ENCODE peak calls at places on chromosome 10, in ten cellular contexts. Y, X, Z, M, P, H, W, U, D and S are unnamed samples.
A peak's percentile ranks its signal among the peaks of the same experiment; 100 is the strongest.

GRCh38 chr10:132932461-132933307 is 9.7 kb downstream of the CFAP46 start:
- DNase-seq in W (no peak), D (no peak), H (no peak), Z (no peak), M (no peak), P (no peak), Y (no peak), X (no peak), U (no peak), S (no peak)

GRCh38 chr10:103584216-103585010 is 90.9 kb downstream of the NEURL1 start:
- DNase-seq in Y (no peak), X (peak; percentile 72), W (peak; percentile 88), H (peak; percentile 45), P (no peak), M (no peak), Z (no peak), U (no peak), D (no peak), S (no peak)

GRCh38 chr10:102720775-102721301 is 6.4 kb downstream of the SFXN2 start:
- DNase-seq in W (no peak), U (no peak), Z (no peak), H (no peak), M (no peak), X (no peak), Y (no peak), D (no peak), P (no peak), S (no peak)

GRCh38 chr10:9762966-9763656 is 1254.6 kb upstream of the CELF2 start:
- DNase-seq in Z (no peak), U (peak; percentile 37), W (no peak), M (no peak), H (no peak), P (peak; percentile 91), X (no peak), Y (no peak), D (no peak), S (no peak)

GRCh38 chr10:12193193-12193592 is 2.5 kb downstream of the NUDT5 start:
- DNase-seq in X (no peak), W (no peak), U (peak; percentile 57), Z (no peak), D (no peak), Y (no peak), P (no peak), M (no peak), H (no peak), S (no peak)

GRCh38 chr10:3835770-3836169 is 50.8 kb upstream of the KLF6 start:
- DNase-seq in P (no peak), W (no peak), D (no peak), Y (no peak), M (no peak), Z (no peak), X (no peak), H (no peak), U (no peak), S (no peak)

GRCh38 chr10:4181690-4182089 is 396.7 kb upstream of the KLF6 start:
- DNase-seq in H (no peak), Y (no peak), P (no peak), U (no peak), D (no peak), X (no peak), M (no peak), W (no peak), Z (no peak), S (no peak)

GRCh38 chr10:116811691-116812090 is 37.6 kb upstream of the ENO4 start:
- DNase-seq in X (no peak), Y (no peak), Z (no peak), U (no peak), P (no peak), D (no peak), H (no peak), M (no peak), W (no peak), S (no peak)

GRCh38 chr10:123807444-123808035 is 84.1 kb downstream of the CPXM2 start:
- DNase-seq in U (no peak), M (no peak), X (no peak), Y (no peak), H (no peak), D (no peak), Z (no peak), P (no peak), W (no peak), S (no peak)

GRCh38 chr10:69413221-69413865 is 3.4 kb downstream of the TACR2 start:
- DNase-seq in U (no peak), W (no peak), D (peak; percentile 45), Y (no peak), H (no peak), M (peak; percentile 29), Z (no peak), P (peak; percentile 71), X (peak; percentile 72), S (peak; percentile 58)

GRCh38 chr10:99526861-99527504 is 5.8 kb upstream of the NKX2-3 start:
- DNase-seq in P (no peak), W (no peak), X (no peak), Y (no peak), D (no peak), Z (no peak), M (no peak), U (no peak), H (no peak), S (no peak)

GRCh38 chr10:4459531-4459930 is 366.5 kb upstream of the AKR1E2 start:
- DNase-seq in H (no peak), U (no peak), P (peak; percentile 91), W (no peak), Y (no peak), X (no peak), Z (no peak), M (no peak), D (no peak), S (no peak)

GRCh38 chr10:42953684-42954674 is 122.9 kb upstream of the RET start:
- DNase-seq in X (no peak), Z (no peak), U (no peak), H (no peak), Y (no peak), M (no peak), W (peak; percentile 55), P (no peak), D (no peak), S (no peak)

GRCh38 chr10:120188950-120189349 is 268.1 kb upstream of the PLPP4 start:
- DNase-seq in M (no peak), Z (no peak), U (no peak), Y (no peak), D (no peak), X (no peak), W (no peak), H (no peak), P (no peak), S (no peak)

GRCh38 chr10:75234683-75235374 is 928 bp downstream of the COMTD1 start:
- DNase-seq in Z (no peak), D (no peak), W (no peak), X (no peak), Y (peak; percentile 59), P (no peak), H (no peak), M (no peak), U (no peak), S (peak; percentile 68)

GRCh38 chr10:21962362-21962761 is 41.2 kb downstream of the DNAJC1 start:
- DNase-seq in Y (no peak), P (no peak), X (no peak), U (no peak), W (no peak), D (no peak), Z (no peak), H (no peak), M (no peak), S (no peak)

GRCh38 chr10:80460399-80461207 is 6.5 kb downstream of the TSPAN14 start:
- DNase-seq in H (no peak), M (peak; percentile 92), X (no peak), P (no peak), D (no peak), U (peak; percentile 98), Y (peak; percentile 53), W (peak; percentile 63), Z (no peak), S (no peak)

GRCh38 chr10:102452672-102453340 is 1.5 kb upstream of the C10orf95 start:
- DNase-seq in D (no peak), X (no peak), P (peak; percentile 71), Z (no peak), W (peak; percentile 86), Y (no peak), H (no peak), M (no peak), U (peak; percentile 43), S (no peak)

GRCh38 chr10:82757907-82758306 is 882.9 kb downstream of the NRG3 start:
- DNase-seq in D (no peak), Y (no peak), H (no peak), P (no peak), M (no peak), Z (no peak), X (no peak), W (no peak), U (no peak), S (no peak)